ENCODE peak calls at places on chromosome 15, in eight cellular contexts. W, V, R, C, E, K, A and Q are unnamed samples.
A peak's percentile ranks its signal among the peaks of the same experiment; 100 is the strongest.

GRCh38 chr15:84762840-84763572 is 14.6 kb downstream of the ZNF592 start:
- DNase-seq in R (no peak), C (no peak), K (no peak), W (no peak), V (no peak), E (no peak), A (no peak), Q (no peak)

GRCh38 chr15:42591238-42591936 is 16.0 kb downstream of the STARD9 start:
- DNase-seq in W (no peak), V (no peak), K (peak; percentile 43), C (no peak), E (no peak), A (peak; percentile 28), R (no peak), Q (no peak)

GRCh38 chr15:60507596-60508424 is 28.9 kb upstream of the ICE2 start:
- DNase-seq in R (peak; percentile 40), W (peak; percentile 81), E (peak; percentile 30), A (peak; percentile 76), C (no peak), V (peak; percentile 38), K (peak; percentile 64), Q (no peak)

GRCh38 chr15:88624156-88624970 is 3.2 kb downstream of the AEN start:
- DNase-seq in C (no peak), E (no peak), R (peak; percentile 49), W (peak; percentile 79), K (peak; percentile 85), A (no peak), V (no peak), Q (no peak)

GRCh38 chr15:94174399-94174802 is 57.0 kb upstream of the MCTP2 start:
- DNase-seq in V (peak; percentile 50), K (peak; percentile 25), W (no peak), E (no peak), C (no peak), A (peak; percentile 49), R (no peak), Q (no peak)

GRCh38 chr15:99333981-99334380 is 82.7 kb downstream of the LRRC28 start:
- DNase-seq in R (no peak), W (no peak), A (no peak), V (no peak), E (no peak), K (no peak), C (no peak), Q (no peak)

GRCh38 chr15:67479781-67480180 is 41.1 kb upstream of the C15orf61 start:
- DNase-seq in E (no peak), C (no peak), W (no peak), R (no peak), K (no peak), V (no peak), A (no peak), Q (no peak)

GRCh38 chr15:43048935-43049334 is 56.9 kb downstream of the UBR1 start:
- DNase-seq in E (no peak), K (no peak), A (no peak), V (no peak), R (no peak), W (no peak), C (no peak), Q (no peak)

GRCh38 chr15:55694652-55695150 is 48.3 kb downstream of the PRTG start:
- DNase-seq in E (no peak), C (no peak), W (peak; percentile 10), A (no peak), K (peak; percentile 6), V (peak; percentile 37), R (no peak), Q (no peak)

GRCh38 chr15:46416544-46416943 is 781.7 kb downstream of the SQOR start:
- DNase-seq in C (no peak), W (no peak), A (no peak), E (no peak), V (no peak), K (no peak), R (no peak), Q (no peak)